ENCODE peak calls at places on chromosomes 3 and 15, in four cellular contexts. One of them, this sample, is unnamed.

GRCh38 chr3:188721990-188722389 is 449.8 kb upstream of the TPRG1 start:
- DNase-seq in stimulated activated CD8-positive, alpha-beta memory T cell treated with anti-CD3 and anti-CD28 coated beads, Interleukin-7, amount 100 ng/mL, for 24 hours: no peak
- DNase-seq in astrocyte of the spinal cord: no peak
- DNase-seq in fibroblast of the aortic adventitia: no peak
- DNase-seq in this sample: no peak

GRCh38 chr3:13452490-13453335 is 27.4 kb upstream of the HDAC11 start:
- DNase-seq in fibroblast of the aortic adventitia: peak
- DNase-seq in stimulated activated CD8-positive, alpha-beta memory T cell treated with anti-CD3 and anti-CD28 coated beads, Interleukin-7, amount 100 ng/mL, for 24 hours: no peak
- DNase-seq in astrocyte of the spinal cord: peak
- DNase-seq in this sample: no peak

GRCh38 chr3:175224051-175224450 is 364.9 kb downstream of the NAALADL2 start:
- DNase-seq in astrocyte of the spinal cord: no peak
- DNase-seq in stimulated activated CD8-positive, alpha-beta memory T cell treated with anti-CD3 and anti-CD28 coated beads, Interleukin-7, amount 100 ng/mL, for 24 hours: no peak
- DNase-seq in fibroblast of the aortic adventitia: no peak
- DNase-seq in this sample: no peak

GRCh38 chr15:95944193-95944592 is 386.3 kb upstream of the NR2F2 start:
- DNase-seq in fibroblast of the aortic adventitia: no peak
- DNase-seq in stimulated activated CD8-positive, alpha-beta memory T cell treated with anti-CD3 and anti-CD28 coated beads, Interleukin-7, amount 100 ng/mL, for 24 hours: no peak
- DNase-seq in astrocyte of the spinal cord: no peak
- DNase-seq in this sample: no peak

GRCh38 chr15:37810381-37810780 is 124.1 kb upstream of the TMCO5A start:
- DNase-seq in astrocyte of the spinal cord: no peak
- DNase-seq in stimulated activated CD8-positive, alpha-beta memory T cell treated with anti-CD3 and anti-CD28 coated beads, Interleukin-7, amount 100 ng/mL, for 24 hours: no peak
- DNase-seq in fibroblast of the aortic adventitia: no peak
- DNase-seq in this sample: no peak

GRCh38 chr3:39156421-39156820 is 3.0 kb upstream of the CSRNP1 start:
- DNase-seq in fibroblast of the aortic adventitia: no peak
- DNase-seq in astrocyte of the spinal cord: no peak
- DNase-seq in stimulated activated CD8-positive, alpha-beta memory T cell treated with anti-CD3 and anti-CD28 coated beads, Interleukin-7, amount 100 ng/mL, for 24 hours: no peak
- DNase-seq in this sample: no peak

GRCh38 chr3:62797129-62797528 is 78.1 kb downstream of the CADPS start:
- DNase-seq in astrocyte of the spinal cord: no peak
- DNase-seq in fibroblast of the aortic adventitia: no peak
- DNase-seq in stimulated activated CD8-positive, alpha-beta memory T cell treated with anti-CD3 and anti-CD28 coated beads, Interleukin-7, amount 100 ng/mL, for 24 hours: no peak
- DNase-seq in this sample: no peak

GRCh38 chr3:194140520-194141414 is 4.8 kb downstream of the HES1 start:
- DNase-seq in fibroblast of the aortic adventitia: no peak
- DNase-seq in stimulated activated CD8-positive, alpha-beta memory T cell treated with anti-CD3 and anti-CD28 coated beads, Interleukin-7, amount 100 ng/mL, for 24 hours: no peak
- DNase-seq in astrocyte of the spinal cord: peak
- DNase-seq in this sample: no peak

GRCh38 chr15:100890059-100890720 is 10.6 kb downstream of the ALDH1A3 start:
- DNase-seq in stimulated activated CD8-positive, alpha-beta memory T cell treated with anti-CD3 and anti-CD28 coated beads, Interleukin-7, amount 100 ng/mL, for 24 hours: no peak
- DNase-seq in fibroblast of the aortic adventitia: no peak
- DNase-seq in astrocyte of the spinal cord: no peak
- DNase-seq in this sample: no peak

GRCh38 chr3:99997293-99997692 is 117.0 kb downstream of the FILIP1L start:
- DNase-seq in astrocyte of the spinal cord: peak
- DNase-seq in stimulated activated CD8-positive, alpha-beta memory T cell treated with anti-CD3 and anti-CD28 coated beads, Interleukin-7, amount 100 ng/mL, for 24 hours: no peak
- DNase-seq in fibroblast of the aortic adventitia: peak
- DNase-seq in this sample: no peak

GRCh38 chr3:120167488-120167887 is 73.2 kb upstream of the GSK3B start:
- DNase-seq in astrocyte of the spinal cord: no peak
- DNase-seq in fibroblast of the aortic adventitia: no peak
- DNase-seq in stimulated activated CD8-positive, alpha-beta memory T cell treated with anti-CD3 and anti-CD28 coated beads, Interleukin-7, amount 100 ng/mL, for 24 hours: no peak
- DNase-seq in this sample: no peak

GRCh38 chr3:9373443-9373842 is 10.6 kb downstream of the THUMPD3 start:
- DNase-seq in astrocyte of the spinal cord: no peak
- DNase-seq in stimulated activated CD8-positive, alpha-beta memory T cell treated with anti-CD3 and anti-CD28 coated beads, Interleukin-7, amount 100 ng/mL, for 24 hours: no peak
- DNase-seq in fibroblast of the aortic adventitia: no peak
- DNase-seq in this sample: no peak

GRCh38 chr3:162586591-162586990 is 1090.0 kb downstream of the OTOL1 start:
- DNase-seq in astrocyte of the spinal cord: peak
- DNase-seq in fibroblast of the aortic adventitia: no peak
- DNase-seq in stimulated activated CD8-positive, alpha-beta memory T cell treated with anti-CD3 and anti-CD28 coated beads, Interleukin-7, amount 100 ng/mL, for 24 hours: no peak
- DNase-seq in this sample: no peak

GRCh38 chr15:80343610-80344009 is 60.6 kb upstream of the ARNT2 start:
- DNase-seq in fibroblast of the aortic adventitia: peak
- DNase-seq in astrocyte of the spinal cord: no peak
- DNase-seq in stimulated activated CD8-positive, alpha-beta memory T cell treated with anti-CD3 and anti-CD28 coated beads, Interleukin-7, amount 100 ng/mL, for 24 hours: no peak
- DNase-seq in this sample: no peak

GRCh38 chr3:144289057-144289456 is 317.4 kb downstream of the DIPK2A start:
- DNase-seq in stimulated activated CD8-positive, alpha-beta memory T cell treated with anti-CD3 and anti-CD28 coated beads, Interleukin-7, amount 100 ng/mL, for 24 hours: no peak
- DNase-seq in fibroblast of the aortic adventitia: no peak
- DNase-seq in astrocyte of the spinal cord: no peak
- DNase-seq in this sample: no peak

GRCh38 chr15:31977812-31978662 is 52.3 kb upstream of the CHRNA7 start:
- DNase-seq in fibroblast of the aortic adventitia: peak
- DNase-seq in stimulated activated CD8-positive, alpha-beta memory T cell treated with anti-CD3 and anti-CD28 coated beads, Interleukin-7, amount 100 ng/mL, for 24 hours: peak
- DNase-seq in astrocyte of the spinal cord: peak
- DNase-seq in this sample: no peak

GRCh38 chr3:43290961-43291360 is 4.6 kb downstream of the SNRK start:
- DNase-seq in fibroblast of the aortic adventitia: peak
- DNase-seq in astrocyte of the spinal cord: peak
- DNase-seq in stimulated activated CD8-positive, alpha-beta memory T cell treated with anti-CD3 and anti-CD28 coated beads, Interleukin-7, amount 100 ng/mL, for 24 hours: no peak
- DNase-seq in this sample: no peak